ENCODE peak calls at places on chromosomes 7 and 10, in eight cellular contexts. R is esophagus squamous epithelium, G is foreskin fibroblast, V is AG10803, K is K562, Q is heart left ventricle, E is breast epithelium, D is lung. N is an unnamed sample.

GRCh38 chr10:18880530-18880929 is 168.1 kb upstream of the MALRD1 start:
- DNase-seq in Q (no peak), R (no peak), G (no peak), E (no peak), D (no peak), K (no peak), V (no peak), N (no peak)

GRCh38 chr7:47758546-47758945 is 176.6 kb upstream of the TNS3 start:
- DNase-seq in V (peak; percentile 68), Q (no peak), G (peak; percentile 71), D (no peak), E (no peak), K (no peak), R (no peak), N (no peak)

GRCh38 chr10:117677239-117677638 is 134.7 kb downstream of the EMX2 start:
- DNase-seq in V (no peak), Q (no peak), G (no peak), R (no peak), E (no peak), D (no peak), K (no peak), N (no peak)

GRCh38 chr10:79079490-79080355 is 11.0 kb downstream of the ZMIZ1 start:
- DNase-seq in E (no peak), R (no peak), Q (no peak), K (peak; percentile 72), G (peak; percentile 79), D (no peak), V (peak; percentile 63), N (no peak)

GRCh38 chr10:12638781-12639180 is 289.4 kb downstream of the CAMK1D start:
- DNase-seq in D (no peak), R (no peak), G (no peak), K (no peak), V (no peak), Q (no peak), E (no peak), N (no peak)

GRCh38 chr10:127017406-127018297 is 112.4 kb downstream of the DOCK1 start:
- DNase-seq in R (no peak), E (no peak), Q (no peak), V (peak; percentile 7), G (peak; percentile 49), D (no peak), K (no peak), N (no peak)

GRCh38 chr7:12715372-12716133 is 28.1 kb downstream of the ARL4A start:
- DNase-seq in D (peak; percentile 78), K (peak; percentile 98), E (no peak), V (peak; percentile 86), R (peak; percentile 11), G (peak; percentile 98), Q (peak; percentile 73), N (no peak)

GRCh38 chr7:144824360-144824759 is 11.5 kb downstream of the TPK1 start:
- DNase-seq in R (no peak), V (peak; percentile 77), D (no peak), E (no peak), G (peak; percentile 55), Q (no peak), K (no peak), N (no peak)

GRCh38 chr7:69232445-69233376 is 365.6 kb upstream of the AUTS2 start:
- DNase-seq in G (no peak), E (no peak), K (no peak), V (no peak), Q (no peak), D (no peak), R (no peak), N (no peak)

GRCh38 chr10:25175527-25176420 is 973 bp downstream of the GPR158 start:
- DNase-seq in V (no peak), R (no peak), E (no peak), G (peak; percentile 3), Q (no peak), D (no peak), K (no peak), N (peak; percentile 7)

GRCh38 chr7:116740758-116741462 is 68.9 kb downstream of the MET start:
- DNase-seq in D (no peak), E (no peak), K (no peak), R (no peak), V (no peak), G (peak; percentile 18), Q (no peak), N (no peak)

GRCh38 chr7:131231381-131232220 is 96.1 kb upstream of the MKLN1 start:
- DNase-seq in V (peak; percentile 75), R (no peak), D (no peak), Q (peak; percentile 56), E (no peak), G (peak; percentile 81), K (no peak), N (no peak)

GRCh38 chr7:41999736-42000283 is 237.2 kb downstream of the GLI3 start:
- DNase-seq in G (no peak), D (no peak), K (no peak), E (no peak), R (no peak), Q (no peak), V (no peak), N (no peak)

GRCh38 chr10:68666280-68666760 is 54.7 kb upstream of the CCAR1 start:
- DNase-seq in G (peak; percentile 88), E (no peak), R (no peak), Q (no peak), V (peak; percentile 94), K (no peak), D (no peak), N (no peak)

GRCh38 chr7:108080094-108080656 is 50.0 kb downstream of the LAMB4 start:
- DNase-seq in R (no peak), D (no peak), E (no peak), G (no peak), V (peak; percentile 61), Q (no peak), K (peak; percentile 88), N (peak; percentile 70)

GRCh38 chr10:22010973-22011408 is 7.5 kb upstream of the DNAJC1 start:
- DNase-seq in G (peak; percentile 17), D (no peak), E (no peak), K (no peak), Q (no peak), V (peak; percentile 27), R (no peak), N (no peak)

GRCh38 chr7:101169110-101169837 is 3.9 kb upstream of the VGF start:
- DNase-seq in D (no peak), K (peak; percentile 61), E (no peak), R (no peak), Q (no peak), V (no peak), G (peak; percentile 21), N (no peak)
- H3K4me3 ChIP-seq in D (no peak overlapping the region), K (no peak overlapping the region), E (no peak overlapping the region), R (no peak overlapping the region), Q (no peak overlapping the region), V (peak overlapping the region; percentile 27), G (no peak overlapping the region), N (no peak overlapping the region)

DNA sequence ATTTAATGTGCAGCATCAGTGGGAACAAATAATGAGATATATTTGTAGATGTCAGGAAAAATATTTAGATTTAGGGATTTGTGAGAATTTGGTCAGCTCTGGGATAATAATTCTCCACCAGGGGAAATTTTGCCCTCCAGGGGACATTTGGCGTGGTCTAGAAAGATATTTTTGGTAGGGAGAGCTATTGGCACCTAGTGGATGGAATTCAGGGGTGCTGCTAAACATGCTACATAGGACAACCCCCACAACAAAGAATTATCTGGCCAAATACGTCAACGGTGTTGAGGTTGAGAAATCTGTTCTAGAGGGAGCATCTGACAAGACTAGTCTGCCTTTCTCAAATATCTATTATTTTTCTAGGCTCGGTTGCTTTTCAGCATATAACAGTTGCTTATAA is 2.1 kb downstream of the ADK start:
- DNase-seq in Q (no peak), G (peak; percentile 76), E (no peak), D (no peak), R (no peak), V (peak; percentile 65), K (peak; percentile 58), N (no peak)
- TF ChIP-seq CTCF in Q (peak; percentile 38), G (peak; percentile 47), E (peak; percentile 43), D (no peak), R (no peak), V (peak; percentile 53), K (peak; percentile 78), N (peak; percentile 16)

DNA sequence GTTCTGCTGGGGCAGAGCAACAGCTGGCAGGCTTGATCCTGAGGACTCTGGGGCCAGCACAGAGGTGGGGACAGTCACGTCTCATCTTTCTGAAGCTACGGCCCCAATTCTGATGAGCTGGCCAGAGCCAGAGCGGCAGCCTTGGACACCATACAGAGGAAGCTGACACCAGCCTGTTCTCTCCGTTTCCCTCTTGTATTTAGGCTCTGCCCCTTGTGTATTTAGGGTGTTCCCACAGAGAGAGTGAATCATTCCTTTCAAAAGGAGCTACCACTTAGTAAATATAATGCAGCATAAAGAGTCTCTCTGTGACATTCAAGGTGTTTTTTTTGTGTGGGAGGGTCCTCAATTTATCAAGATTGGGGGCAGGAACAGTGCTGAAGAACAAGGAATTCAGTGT is 109.2 kb downstream of the ZNF248 start:
- DNase-seq in D (no peak), V (no peak), R (no peak), G (no peak), K (no peak), Q (no peak), E (no peak), N (no peak)
- H3K4me3 ChIP-seq in D (no peak overlapping the region), V (no peak overlapping the region), R (no peak overlapping the region), G (no peak overlapping the region), K (no peak overlapping the region), Q (no peak overlapping the region), E (no peak overlapping the region), N (no peak overlapping the region)

GRCh38 chr10:125820705-125821104 is 2.4 kb downstream of the UROS start:
- DNase-seq in R (no peak), K (no peak), V (no peak), E (no peak), D (no peak), Q (no peak), G (no peak), N (no peak)
- TF ChIP-seq CTCF in R (no peak), K (no peak), V (no peak), E (no peak), D (no peak), Q (no peak), G (no peak), N (no peak)

N was measured in WERI-Rb-1.